ENCODE peak calls at places on chromosome 21, in six cellular contexts. S is upper lobe of left lung, L is A549, Q is K562, W is HepG2, K is GM12878. E is an unnamed sample. For H3K4me1, the result is how much of the 10 kb centered on the place peaks cover.

GRCh38 chr21:38259665-38260064 is 2.9 kb downstream of the KCNJ15 start:
- ATAC-seq in L (no peak), K (no peak), S (no peak), Q (no peak), W (no peak), E (no peak)

GRCh38 chr21:15422761-15423160 is 307.0 kb upstream of the USP25 start:
- ATAC-seq in K (peak), W (no peak), S (no peak), L (peak), Q (no peak), E (no peak)

GRCh38 chr21:42830456-42831455 is 48.6 kb downstream of the WDR4 start:
- ATAC-seq in Q (peak), K (peak), L (peak), S (no peak), W (peak), E (no peak)

GRCh38 chr21:30482130-30482529 is 2.0 kb upstream of the KRTAP19-1 start:
- ATAC-seq in W (no peak), K (no peak), Q (no peak), L (no peak), S (no peak), E (no peak)

GRCh38 chr21:17709266-17709611 is 96.5 kb upstream of the BTG3 start:
- ATAC-seq in W (no peak), L (no peak), S (no peak), K (peak), Q (no peak), E (no peak)

GRCh38 chr21:38661296-38662223 is 144.2 kb upstream of the ETS2 start:
- ATAC-seq in L (peak), W (no peak), Q (no peak), S (peak), K (no peak), E (peak)

GRCh38 chr21:34933609-34934345 is 115.3 kb downstream of the RUNX1 start:
- ATAC-seq in L (no peak), W (no peak), Q (peak), S (no peak), K (peak), E (no peak)

GRCh38 chr21:41557884-41558283 is 49.9 kb upstream of the TMPRSS2 start:
- ATAC-seq in Q (no peak), W (peak), L (no peak), S (no peak), K (no peak), E (no peak)

GRCh38 chr21:16241500-16241963 is 511.8 kb downstream of the USP25 start:
- ATAC-seq in L (peak), S (no peak), K (no peak), Q (no peak), W (no peak), E (no peak)

GRCh38 chr21:38619865-38620513 is 121.7 kb upstream of the ERG start:
- ATAC-seq in L (no peak), Q (no peak), W (no peak), K (no peak), S (no peak), E (peak)

GRCh38 chr21:39094847-39095525 is 88.3 kb downstream of the PSMG1 start:
- ATAC-seq in L (peak), S (peak), W (peak), Q (peak), K (no peak), E (no peak)

GRCh38 chr21:32325706-32326105 is 27.1 kb downstream of the MRAP start:
- ATAC-seq in W (no peak), K (no peak), S (no peak), L (no peak), Q (no peak), E (no peak)

GRCh38 chr21:31034378-31034777 is 3.9 kb downstream of the KRTAP19-8 start:
- ATAC-seq in K (no peak), L (no peak), W (no peak), Q (no peak), S (no peak), E (no peak)

GRCh38 chr21:27366846-27367245 is 400.0 kb upstream of the ADAMTS5 start:
- ATAC-seq in K (no peak), W (no peak), L (no peak), S (no peak), Q (no peak), E (no peak)

GRCh38 chr21:31203371-31204054 is 140.5 kb downstream of the TIAM1 start:
- ATAC-seq in K (no peak), S (no peak), L (no peak), W (no peak), Q (no peak), E (no peak)

GRCh38 chr21:41295721-41296254 is 20.8 kb upstream of the FAM3B start:
- ATAC-seq in S (no peak), K (no peak), Q (no peak), W (no peak), L (no peak), E (no peak)

GRCh38 chr21:42252778-42253340 is 33.9 kb downstream of the ABCG1 start:
- ATAC-seq in S (no peak), Q (no peak), W (no peak), K (no peak), L (no peak), E (no peak)

GRCh38 chr21:38377165-38378093 is 120.6 kb downstream of the KCNJ15 start:
- ATAC-seq in W (no peak), S (no peak), L (no peak), K (no peak), Q (no peak), E (no peak)

GRCh38 chr21:42309753-42310213 is 5.4 kb downstream of the TFF3 start:
- ATAC-seq in S (peak), Q (peak), K (peak), W (peak), L (peak), E (peak)

GRCh38 chr21:10639123-10639522 is 117.7 kb downstream of the TPTE start:
- ATAC-seq in K (no peak), W (no peak), S (peak), Q (no peak), L (no peak), E (peak)

GRCh38 chr21:38911523-38912354 is 106.0 kb downstream of the ETS2 start:
- ATAC-seq in Q (no peak), W (no peak), S (no peak), K (no peak), L (no peak), E (no peak)

GRCh38 chr21:31530364-31530763 is 129.1 kb upstream of the SOD1 start:
- ATAC-seq in K (no peak), L (no peak), W (peak), Q (no peak), S (no peak), E (no peak)

GRCh38 chr21:41659791-41660560 is 106.9 kb downstream of the RIPK4 start:
- ATAC-seq in S (peak), W (peak), K (no peak), Q (peak), L (peak), E (peak)

GRCh38 chr21:41581592-41582228 is 73.8 kb upstream of the TMPRSS2 start:
- ATAC-seq in S (no peak), W (no peak), K (no peak), L (no peak), Q (no peak), E (no peak)

GRCh38 chr21:30216041-30216723 is at the start of gene CLDN8:
- ATAC-seq in S (no peak), K (no peak), W (no peak), L (no peak), Q (no peak), E (no peak)

GRCh38 chr21:17742181-17742580 is 77.0 kb downstream of the C21orf91 start:
- ATAC-seq in K (no peak), W (no peak), S (no peak), Q (no peak), L (no peak), E (no peak)

GRCh38 chr21:33368576-33368975 is 34.6 kb upstream of the IFNGR2 start:
- ATAC-seq in W (no peak), Q (no peak), L (no peak), K (no peak), S (no peak), E (no peak)
- H3K4me1 ChIP-seq in W (under half), Q (under half), L (under half), K (under half), S (under half), E (under half)

DNA sequence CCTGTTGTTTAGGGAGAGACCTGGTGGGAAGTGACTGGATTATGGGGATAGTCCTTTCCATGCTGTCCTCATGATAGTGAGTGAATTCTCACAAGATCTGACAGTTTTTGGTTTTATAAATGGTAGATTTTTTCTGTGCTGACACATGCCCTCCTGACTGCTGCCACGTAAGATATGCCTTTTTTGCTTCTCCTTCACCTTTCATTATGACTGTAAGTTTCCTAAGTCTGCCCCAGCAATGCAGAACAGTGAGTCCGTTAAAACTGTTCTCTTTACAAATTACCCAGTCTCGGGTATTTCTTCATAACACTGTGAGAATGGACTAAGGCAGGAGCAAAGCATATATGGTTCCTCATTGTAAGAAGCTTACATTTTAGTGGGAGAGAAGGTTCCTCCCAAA is 1727.2 kb downstream of the NCAM2 start:
- ATAC-seq in W (no peak), L (no peak), S (no peak), K (no peak), Q (no peak), E (no peak)
- TF ChIP-seq EP300 in W (no peak), L (no peak), S (no peak), K (no peak), Q (no peak), E (no peak)

DNA sequence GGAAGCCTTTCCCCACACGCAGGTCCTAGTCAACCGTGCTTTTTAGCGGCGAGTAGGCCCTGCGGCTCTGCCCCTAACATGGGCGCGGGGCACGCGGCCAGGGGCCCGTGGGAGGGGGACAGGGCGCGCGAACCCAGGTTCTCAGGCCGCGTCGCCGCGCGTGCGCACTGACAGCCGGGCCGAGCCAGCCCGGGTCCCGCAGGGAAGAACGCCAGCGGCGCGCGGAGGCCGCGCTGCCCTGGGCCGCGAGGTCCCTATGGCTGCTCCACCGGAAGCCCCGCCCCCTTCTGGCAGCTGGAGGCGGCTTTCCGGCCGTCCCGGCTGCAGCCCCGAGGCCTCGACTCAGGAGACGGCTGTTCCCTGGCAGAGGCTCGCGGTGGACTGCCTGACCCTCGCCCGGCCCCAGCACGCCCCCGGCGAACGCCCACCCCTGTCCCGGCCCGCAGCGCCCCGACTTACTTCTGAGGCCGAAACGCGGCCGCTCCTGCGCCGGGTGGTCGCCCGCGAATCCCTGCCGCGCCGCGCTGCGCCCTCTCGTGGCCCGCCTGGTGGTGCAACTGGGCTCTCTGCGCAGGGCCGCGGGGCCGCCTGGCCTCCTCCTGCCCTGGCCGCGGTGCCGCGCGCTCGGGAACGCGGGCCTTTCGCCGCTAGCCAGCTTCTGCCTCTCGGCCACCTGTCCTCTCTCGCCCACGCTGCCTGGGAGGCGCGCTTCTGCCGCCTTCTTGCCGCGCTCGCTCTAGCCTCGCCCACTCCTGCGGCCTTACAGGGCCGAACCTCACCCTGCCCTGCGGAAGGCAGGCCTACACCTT is 16.6 kb upstream of the RIPPLY3 start:
- ATAC-seq in Q (peak), W (peak), L (peak), S (peak), K (peak), E (peak)
- TF ChIP-seq POLR2A in Q (peak), W (peak), L (peak), S (no peak), K (peak), E (peak)

DNA sequence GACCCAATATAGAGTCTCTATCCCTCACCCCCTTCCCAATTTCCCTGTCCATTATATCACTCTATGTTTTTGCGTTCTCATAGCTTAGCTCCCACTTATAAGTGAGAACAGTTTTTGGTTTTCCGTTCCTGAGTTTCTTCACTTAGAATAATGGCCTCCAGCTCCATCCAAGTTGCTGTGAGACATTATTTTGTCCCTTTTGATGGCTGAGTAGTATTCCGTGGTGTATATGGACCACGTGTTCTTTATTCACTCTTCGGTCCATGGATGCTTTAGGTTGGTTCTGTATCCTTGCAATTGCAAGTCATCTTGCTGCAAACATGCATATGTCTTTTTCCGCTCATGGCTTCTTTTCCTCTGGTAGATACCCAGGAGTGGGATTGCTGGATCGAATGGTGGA is 54.3 kb downstream of the AGPAT3 start:
- ATAC-seq in S (no peak), K (no peak), Q (no peak), L (no peak), W (no peak), E (no peak)
- H3K4me1 ChIP-seq in S (under half), K (under half), Q (half or more), L (under half), W (under half), E (under half)

GRCh38 chr21:44011774-44012473 is at the start of gene TRAPPC10:
- ATAC-seq in S (peak), W (peak), K (peak), L (peak), Q (peak), E (peak)
- TF ChIP-seq EP300 in S (no peak), W (no peak), K (no peak), L (no peak), Q (peak), E (no peak)

DNA sequence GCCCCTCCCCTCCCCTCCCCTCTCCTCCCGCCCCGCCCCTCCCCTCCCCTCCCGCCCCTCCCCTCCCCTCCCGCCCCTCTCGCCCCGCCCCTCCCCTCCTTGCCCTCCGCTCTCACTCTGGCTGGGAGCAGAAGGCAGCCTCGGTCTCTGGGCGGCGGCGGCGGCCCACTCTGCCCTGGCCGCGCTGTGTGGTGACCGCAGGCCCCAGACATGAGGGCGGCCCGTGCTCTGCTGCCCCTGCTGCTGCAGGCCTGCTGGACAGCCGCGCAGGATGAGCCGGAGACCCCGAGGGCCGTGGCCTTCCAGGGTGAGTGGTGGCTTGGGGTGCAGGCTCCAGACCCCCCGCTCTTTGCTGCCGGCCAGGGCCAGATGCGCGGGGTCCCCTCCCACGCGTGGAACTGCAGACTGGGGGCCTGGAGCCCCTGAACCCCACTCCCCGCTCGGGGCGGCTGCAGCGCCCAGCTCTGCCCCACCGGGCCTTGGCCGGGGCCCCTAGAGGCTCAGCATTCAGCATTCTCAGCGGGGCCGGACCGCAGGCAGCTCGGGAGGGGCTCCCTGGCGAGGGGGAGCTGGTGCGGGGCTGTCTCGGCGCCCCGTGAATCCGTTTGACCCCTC is at the start of gene COL6A1:
- ATAC-seq in Q (peak), L (peak), S (peak), K (peak), W (peak), E (peak)
- TF ChIP-seq POLR2A in Q (no peak), L (peak), S (no peak), K (no peak), W (no peak), E (peak)

GRCh38 chr21:36210779-36211659 is 54.4 kb downstream of the DOP1B start:
- ATAC-seq in K (no peak), L (no peak), S (no peak), W (no peak), Q (no peak), E (no peak)
- H3K4me1 ChIP-seq in K (under half), L (under half), S (under half), W (under half), Q (under half), E (under half)

GRCh38 chr21:25742900-25743299 is 8.1 kb downstream of the GABPA start:
- ATAC-seq in S (no peak), W (no peak), K (peak), Q (no peak), L (no peak), E (no peak)
- TF ChIP-seq EP300 in S (no peak), W (no peak), K (no peak), Q (no peak), L (no peak), E (no peak)

GRCh38 chr21:44871576-44872265 is 1.8 kb downstream of the PTTG1IP start:
- ATAC-seq in Q (no peak), W (peak), S (peak), K (no peak), L (peak), E (peak)
- TF ChIP-seq POLR2A in Q (no peak), W (no peak), S (no peak), K (no peak), L (no peak), E (peak)

DNA sequence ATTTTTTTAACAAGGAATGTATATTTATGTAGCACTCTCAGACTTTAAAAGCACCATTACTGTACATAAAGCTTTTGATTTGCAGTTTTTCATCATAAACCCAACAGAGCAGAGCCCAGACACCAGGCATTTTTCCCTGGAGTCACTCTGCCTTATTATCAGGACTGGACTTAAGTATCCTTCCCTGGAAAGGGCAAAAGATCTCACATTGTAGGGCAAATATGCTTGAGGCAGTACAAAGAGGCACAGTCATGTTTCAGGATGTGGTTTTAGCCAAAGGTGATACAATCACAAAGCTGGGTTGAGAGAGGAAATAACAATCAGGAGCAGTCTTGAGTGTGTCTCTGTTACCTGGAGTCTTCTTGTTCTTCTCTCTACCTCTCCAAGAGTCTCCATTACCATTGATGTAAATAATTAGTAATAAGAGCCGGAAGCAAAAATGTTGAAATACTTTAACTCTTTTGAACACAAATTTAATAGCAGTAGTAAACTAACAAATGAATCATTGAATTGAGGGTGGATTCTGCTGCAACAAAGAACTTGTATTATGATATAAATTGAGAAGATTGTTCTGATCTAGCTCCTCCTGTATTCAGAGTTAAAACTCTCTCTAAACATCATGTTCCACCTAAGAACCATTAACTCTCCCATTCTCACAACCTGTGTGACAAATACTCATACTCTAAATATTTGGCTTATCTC is 160.5 kb downstream of the LTN1 start:
- ATAC-seq in Q (peak), S (no peak), L (no peak), W (no peak), K (peak), E (no peak)
- H3K4me1 ChIP-seq in Q (under half), S (under half), L (under half), W (under half), K (under half), E (under half)

E was measured in gastroesophageal sphincter.